ENCODE peak calls at places on chromosomes 13 and 19, in five cellular contexts. One of them, this sample, is unnamed.

GRCh38 chr13:41463823-41464602 is 6.7 kb downstream of the RGCC start:
- DNase-seq in AG09309: no peak
- DNase-seq in left lung: no peak
- DNase-seq in IMR-90: no peak
- DNase-seq in WTC11: no peak
- DNase-seq in this sample: peak; percentile 37

GRCh38 chr19:17467471-17468301 is 2.6 kb upstream of the SLC27A1 start:
- DNase-seq in left lung: peak; percentile 17
- DNase-seq in IMR-90: no peak
- DNase-seq in WTC11: no peak
- DNase-seq in AG09309: no peak
- DNase-seq in this sample: no peak

GRCh38 chr13:104737713-104738112 is 1671.5 kb upstream of the SLC10A2 start:
- DNase-seq in AG09309: no peak
- DNase-seq in left lung: no peak
- DNase-seq in IMR-90: no peak
- DNase-seq in WTC11: no peak
- DNase-seq in this sample: no peak

GRCh38 chr13:71320452-71320851 is 546.6 kb downstream of the DACH1 start:
- DNase-seq in IMR-90: peak; percentile 41
- DNase-seq in WTC11: peak; percentile 16
- DNase-seq in left lung: no peak
- DNase-seq in AG09309: no peak
- DNase-seq in this sample: no peak

GRCh38 chr13:105759467-105759866 is 776.0 kb downstream of the EFNB2 start:
- DNase-seq in AG09309: no peak
- DNase-seq in left lung: no peak
- DNase-seq in IMR-90: no peak
- DNase-seq in WTC11: no peak
- DNase-seq in this sample: no peak

GRCh38 chr19:30593975-30594925 is 222.1 kb downstream of the ZNF536 start:
- DNase-seq in AG09309: no peak
- DNase-seq in left lung: no peak
- DNase-seq in IMR-90: no peak
- DNase-seq in WTC11: no peak
- DNase-seq in this sample: no peak

GRCh38 chr13:28336193-28336657 is 158.7 kb downstream of the FLT1 start:
- DNase-seq in left lung: no peak
- DNase-seq in WTC11: no peak
- DNase-seq in AG09309: no peak
- DNase-seq in IMR-90: no peak
- DNase-seq in this sample: no peak

GRCh38 chr13:28056970-28057712 is 43.2 kb downstream of the FLT3 start:
- DNase-seq in left lung: no peak
- DNase-seq in WTC11: no peak
- DNase-seq in IMR-90: no peak
- DNase-seq in AG09309: no peak
- DNase-seq in this sample: no peak

GRCh38 chr13:27465611-27466010 is 15.2 kb upstream of the MTIF3 start:
- DNase-seq in IMR-90: no peak
- DNase-seq in WTC11: no peak
- DNase-seq in left lung: no peak
- DNase-seq in AG09309: no peak
- DNase-seq in this sample: no peak

GRCh38 chr19:38469151-38469550 is 35.7 kb downstream of the RYR1 start:
- DNase-seq in left lung: no peak
- DNase-seq in IMR-90: no peak
- DNase-seq in AG09309: no peak
- DNase-seq in WTC11: no peak
- DNase-seq in this sample: no peak

GRCh38 chr13:114054269-114054668 is 78.2 kb downstream of the RASA3 start:
- DNase-seq in WTC11: peak; percentile 65
- DNase-seq in AG09309: no peak
- DNase-seq in left lung: peak; percentile 21
- DNase-seq in IMR-90: no peak
- DNase-seq in this sample: no peak

GRCh38 chr13:51071493-51071892 is 39.6 kb downstream of the C13orf42 start:
- DNase-seq in WTC11: no peak
- DNase-seq in AG09309: no peak
- DNase-seq in IMR-90: no peak
- DNase-seq in left lung: no peak
- DNase-seq in this sample: no peak

GRCh38 chr13:20131057-20131832 is 29.6 kb downstream of the GJA3 start:
- DNase-seq in left lung: no peak
- DNase-seq in AG09309: no peak
- DNase-seq in WTC11: no peak
- DNase-seq in IMR-90: no peak
- DNase-seq in this sample: no peak

GRCh38 chr13:110580800-110581199 is 19.3 kb upstream of the RAB20 start:
- DNase-seq in left lung: no peak
- DNase-seq in WTC11: no peak
- DNase-seq in IMR-90: peak; percentile 33
- DNase-seq in AG09309: no peak
- DNase-seq in this sample: no peak

GRCh38 chr13:27437126-27437525 is 12.7 kb downstream of the GTF3A start:
- DNase-seq in AG09309: no peak
- DNase-seq in WTC11: no peak
- DNase-seq in IMR-90: no peak
- DNase-seq in left lung: no peak
- DNase-seq in this sample: no peak

GRCh38 chr19:50873056-50873455 is at the start of gene KLK2:
- DNase-seq in left lung: no peak
- DNase-seq in AG09309: no peak
- DNase-seq in IMR-90: no peak
- DNase-seq in WTC11: no peak
- DNase-seq in this sample: no peak

GRCh38 chr19:50874185-50874584 is 946 bp downstream of the KLK2 start:
- DNase-seq in WTC11: no peak
- DNase-seq in IMR-90: no peak
- DNase-seq in left lung: no peak
- DNase-seq in AG09309: no peak
- DNase-seq in this sample: no peak

GRCh38 chr19:50875795-50876422 is 2.7 kb downstream of the KLK2 start:
- DNase-seq in WTC11: no peak
- DNase-seq in AG09309: no peak
- DNase-seq in IMR-90: no peak
- DNase-seq in left lung: no peak
- DNase-seq in this sample: no peak

GRCh38 chr19:50869479-50869878 is 3.8 kb upstream of the KLK2 start:
- DNase-seq in left lung: no peak
- DNase-seq in IMR-90: no peak
- DNase-seq in AG09309: no peak
- DNase-seq in WTC11: no peak
- DNase-seq in this sample: no peak

DNA sequence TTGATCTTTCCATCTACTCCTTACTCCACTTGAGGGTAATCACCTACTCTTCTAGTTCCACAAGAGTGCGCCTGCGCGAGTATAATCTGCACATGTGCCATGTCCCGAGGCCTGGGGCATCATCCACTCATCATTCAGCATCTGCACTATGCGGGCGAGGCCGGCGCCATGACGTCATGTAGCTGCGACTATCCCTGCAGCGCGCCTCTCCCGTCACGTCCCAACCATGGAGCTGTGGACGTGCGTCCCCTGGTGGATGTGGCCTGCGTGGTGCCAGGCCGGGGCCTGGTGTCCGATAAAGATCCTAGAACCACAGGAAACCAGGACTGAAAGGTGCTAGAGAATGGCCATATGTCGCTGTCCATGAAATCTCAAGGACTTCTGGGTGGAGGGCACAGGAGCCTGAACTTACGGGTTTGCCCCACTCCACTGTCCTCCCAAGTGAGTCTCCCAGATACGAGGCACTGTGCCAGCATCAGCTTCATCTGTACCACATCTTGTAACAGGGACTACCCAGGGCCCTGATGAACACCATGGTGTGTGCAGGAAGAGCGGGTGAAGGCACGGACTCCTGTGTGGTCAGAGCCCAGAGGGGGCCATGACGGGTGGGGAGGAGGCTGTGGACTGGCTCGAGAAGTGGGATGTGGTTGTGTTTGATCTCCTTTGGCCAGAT is 2.7 kb upstream of the KLK2 start:
- DNase-seq in left lung: peak; percentile 76
- DNase-seq in IMR-90: peak; percentile 3
- DNase-seq in WTC11: peak; percentile 44
- DNase-seq in AG09309: no peak
- DNase-seq in this sample: no peak
- TF ChIP-seq CTCF in left lung: no peak
- TF ChIP-seq CTCF in IMR-90: no peak
- TF ChIP-seq CTCF in WTC11: peak; percentile 23
- TF ChIP-seq CTCF in AG09309: no peak
- TF ChIP-seq CTCF in this sample: no peak

GRCh38 chr13:59547950-59548349 is 615.8 kb downstream of the DIAPH3 start:
- DNase-seq in IMR-90: no peak
- DNase-seq in left lung: no peak
- DNase-seq in AG09309: no peak
- DNase-seq in WTC11: no peak
- DNase-seq in this sample: no peak
- TF ChIP-seq CTCF in IMR-90: no peak
- TF ChIP-seq CTCF in left lung: no peak
- TF ChIP-seq CTCF in AG09309: no peak
- TF ChIP-seq CTCF in WTC11: no peak
- TF ChIP-seq CTCF in this sample: no peak

DNA sequence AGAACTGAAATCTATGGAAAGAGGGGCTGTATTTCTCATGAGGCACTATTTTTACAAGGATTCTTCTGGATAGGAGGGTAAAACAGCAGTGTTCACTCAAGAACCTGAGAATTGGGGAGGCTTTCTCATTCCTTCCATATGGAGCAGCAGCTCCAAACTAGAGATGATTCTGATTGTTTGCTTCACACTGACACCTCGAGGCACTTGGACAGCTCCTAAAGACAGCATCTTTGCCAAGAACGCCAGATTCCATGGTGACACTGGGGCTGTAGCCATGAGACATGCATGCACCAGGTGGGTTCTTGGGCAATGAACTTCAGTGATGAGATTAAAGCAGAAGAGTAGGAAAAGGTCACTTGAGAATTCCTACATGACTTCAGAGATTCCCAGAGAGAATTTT is 361.5 kb upstream of the HTR2A start:
- DNase-seq in WTC11: no peak
- DNase-seq in left lung: no peak
- DNase-seq in AG09309: no peak
- DNase-seq in IMR-90: no peak
- DNase-seq in this sample: no peak
- TF ChIP-seq CTCF in WTC11: no peak
- TF ChIP-seq CTCF in left lung: no peak
- TF ChIP-seq CTCF in AG09309: no peak
- TF ChIP-seq CTCF in IMR-90: no peak
- TF ChIP-seq CTCF in this sample: no peak

GRCh38 chr13:36599641-36600040 is 74.2 kb upstream of the SERTM1 start:
- DNase-seq in WTC11: no peak
- DNase-seq in AG09309: no peak
- DNase-seq in left lung: no peak
- DNase-seq in IMR-90: no peak
- DNase-seq in this sample: no peak
- TF ChIP-seq CTCF in WTC11: no peak
- TF ChIP-seq CTCF in AG09309: no peak
- TF ChIP-seq CTCF in left lung: no peak
- TF ChIP-seq CTCF in IMR-90: no peak
- TF ChIP-seq CTCF in this sample: no peak

DNA sequence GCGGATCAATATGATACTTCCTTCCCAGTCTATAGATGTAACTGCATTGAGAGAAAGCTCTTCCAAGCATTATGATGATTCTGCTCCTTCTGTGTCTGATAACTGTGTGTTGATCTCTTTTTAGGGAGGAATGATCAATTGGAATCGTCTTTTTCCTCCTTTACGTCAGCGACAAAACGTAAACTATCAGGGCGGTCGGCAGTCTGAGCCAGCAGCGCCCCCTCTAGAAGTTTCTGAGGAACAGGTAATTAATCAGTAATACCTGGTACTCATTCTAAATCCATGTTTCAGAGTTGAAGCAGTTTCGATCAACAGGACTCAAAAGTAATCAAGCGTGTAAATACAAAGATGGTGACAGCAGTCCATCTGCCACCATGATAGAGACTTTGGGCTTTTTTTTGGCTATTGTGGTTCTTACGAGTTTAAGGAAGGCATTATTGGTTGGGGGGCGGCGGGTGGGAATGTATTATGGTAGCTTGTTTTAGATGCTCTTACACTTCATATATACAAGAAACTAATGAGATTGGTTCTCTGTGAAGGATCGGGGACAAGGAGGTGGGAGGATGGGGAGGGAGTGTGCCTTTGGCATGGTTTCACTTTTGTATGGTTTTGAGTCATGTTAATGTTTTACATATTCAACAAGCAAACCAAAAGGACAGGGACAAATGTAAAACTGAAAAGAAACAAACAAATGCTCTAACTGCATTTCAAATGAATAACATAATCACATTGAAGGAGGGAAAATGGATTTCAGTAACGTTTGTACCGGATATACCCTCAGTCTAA is 60.7 kb upstream of the GPR183 start:
- DNase-seq in AG09309: no peak
- DNase-seq in left lung: no peak
- DNase-seq in IMR-90: no peak
- DNase-seq in WTC11: no peak
- DNase-seq in this sample: no peak
- TF ChIP-seq CTCF in AG09309: no peak
- TF ChIP-seq CTCF in left lung: no peak
- TF ChIP-seq CTCF in IMR-90: no peak
- TF ChIP-seq CTCF in WTC11: no peak
- TF ChIP-seq CTCF in this sample: no peak

GRCh38 chr13:25252229-25252628 is 35.1 kb downstream of the MTMR6 start:
- DNase-seq in left lung: no peak
- DNase-seq in IMR-90: no peak
- DNase-seq in WTC11: no peak
- DNase-seq in AG09309: no peak
- DNase-seq in this sample: no peak

GRCh38 chr13:25247345-25247744 is 39.9 kb downstream of the MTMR6 start:
- DNase-seq in IMR-90: no peak
- DNase-seq in AG09309: no peak
- DNase-seq in WTC11: no peak
- DNase-seq in left lung: no peak
- DNase-seq in this sample: no peak

GRCh38 chr13:25252770-25253169 is 34.5 kb downstream of the MTMR6 start:
- DNase-seq in AG09309: no peak
- DNase-seq in WTC11: no peak
- DNase-seq in IMR-90: no peak
- DNase-seq in left lung: no peak
- DNase-seq in this sample: no peak

GRCh38 chr13:25248071-25248470 is 39.2 kb downstream of the MTMR6 start:
- DNase-seq in AG09309: no peak
- DNase-seq in left lung: no peak
- DNase-seq in IMR-90: no peak
- DNase-seq in WTC11: no peak
- DNase-seq in this sample: no peak

GRCh38 chr13:25249001-25249543 is 38.2 kb downstream of the MTMR6 start:
- DNase-seq in IMR-90: peak; percentile 43
- DNase-seq in AG09309: peak; percentile 53
- DNase-seq in left lung: no peak
- DNase-seq in WTC11: peak; percentile 23
- DNase-seq in this sample: no peak
- TF ChIP-seq CTCF in IMR-90: peak; percentile 40
- TF ChIP-seq CTCF in AG09309: peak; percentile 56
- TF ChIP-seq CTCF in left lung: no peak
- TF ChIP-seq CTCF in WTC11: peak; percentile 20
- TF ChIP-seq CTCF in this sample: no peak

GRCh38 chr19:639251-640155 is at the start of gene FGF22:
- DNase-seq in IMR-90: peak; percentile 74
- DNase-seq in left lung: peak; percentile 95
- DNase-seq in WTC11: peak; percentile 93
- DNase-seq in AG09309: no peak
- DNase-seq in this sample: peak; percentile 93
- TF ChIP-seq CTCF in IMR-90: no peak
- TF ChIP-seq CTCF in left lung: no peak
- TF ChIP-seq CTCF in WTC11: no peak
- TF ChIP-seq CTCF in AG09309: no peak
- TF ChIP-seq CTCF in this sample: no peak

This sample was measured in CD4-positive, alpha-beta T cell.